ENCODE peak calls at places on chromosomes 3 and 15, in eight cellular contexts. B, I, K, A, Q, E, C and S are unnamed samples.

GRCh38 chr3:171092467-171092911 is 66.0 kb upstream of the SLC2A2 start:
- DNase-seq in B (peak; percentile 40), I (no peak), K (peak; percentile 72), A (peak; percentile 71), Q (no peak), E (no peak), C (peak; percentile 56), S (no peak)

GRCh38 chr15:40443846-40444245 is 3.1 kb downstream of the BAHD1 start:
- DNase-seq in B (peak; percentile 12), I (no peak), K (no peak), A (no peak), Q (no peak), E (no peak), C (no peak), S (no peak)

GRCh38 chr15:100668321-100668690 is 65.9 kb downstream of the ASB7 start:
- DNase-seq in B (no peak), I (no peak), K (no peak), A (no peak), Q (no peak), E (no peak), C (peak; percentile 8), S (no peak)

GRCh38 chr15:91384189-91384720 is 284.2 kb downstream of the SV2B start:
- DNase-seq in B (no peak), I (no peak), K (no peak), A (no peak), Q (no peak), E (no peak), C (no peak), S (no peak)

GRCh38 chr3:24522155-24522579 is 27.5 kb upstream of the THRB start:
- DNase-seq in B (no peak), I (no peak), K (no peak), A (no peak), Q (no peak), E (no peak), C (no peak), S (peak; percentile 34)

GRCh38 chr15:74291101-74292071 is 55.3 kb downstream of the CCDC33 start:
- DNase-seq in B (peak; percentile 60), I (peak; percentile 85), K (peak; percentile 87), A (peak; percentile 89), Q (peak; percentile 70), E (peak; percentile 23), C (peak; percentile 68), S (peak; percentile 90)

GRCh38 chr15:51202783-51203182 is 108.1 kb upstream of the TNFAIP8L3 start:
- DNase-seq in B (peak; percentile 47), I (no peak), K (peak; percentile 51), A (no peak), Q (no peak), E (no peak), C (no peak), S (no peak)

GRCh38 chr3:21154911-21155310 is 596.1 kb downstream of the ZNF385D start:
- DNase-seq in B (no peak), I (no peak), K (no peak), A (no peak), Q (no peak), E (no peak), C (no peak), S (no peak)

GRCh38 chr3:132787616-132788015 is 65.4 kb upstream of the NPHP3 start:
- DNase-seq in B (peak; percentile 58), I (no peak), K (peak; percentile 14), A (peak; percentile 53), Q (no peak), E (no peak), C (no peak), S (no peak)

GRCh38 chr15:60118146-60118545 is 114.0 kb downstream of the FOXB1 start:
- DNase-seq in B (no peak), I (no peak), K (no peak), A (no peak), Q (no peak), E (no peak), C (no peak), S (no peak)

GRCh38 chr3:7401418-7401817 is 540.5 kb downstream of the GRM7 start:
- DNase-seq in B (no peak), I (no peak), K (no peak), A (no peak), Q (no peak), E (no peak), C (no peak), S (no peak)

GRCh38 chr3:179309225-179310109 is 13.4 kb upstream of the ZNF639 start:
- DNase-seq in B (no peak), I (no peak), K (no peak), A (no peak), Q (no peak), E (no peak), C (no peak), S (no peak)

GRCh38 chr3:72549819-72550581 is 298.2 kb downstream of the SHQ1 start:
- DNase-seq in B (no peak), I (no peak), K (no peak), A (no peak), Q (no peak), E (no peak), C (no peak), S (no peak)

GRCh38 chr3:4993276-4994143 is 14.3 kb downstream of the BHLHE40 start:
- DNase-seq in B (peak; percentile 23), I (no peak), K (peak; percentile 36), A (no peak), Q (no peak), E (no peak), C (no peak), S (no peak)

GRCh38 chr15:74642724-74643367 is 27.2 kb downstream of the CLK3 start:
- DNase-seq in B (peak; percentile 42), I (no peak), K (no peak), A (peak; percentile 31), Q (no peak), E (no peak), C (peak; percentile 43), S (no peak)

GRCh38 chr3:102165367-102165766 is 269.4 kb upstream of the ZPLD1 start:
- DNase-seq in B (peak; percentile 75), I (no peak), K (peak; percentile 70), A (peak; percentile 54), Q (no peak), E (no peak), C (peak; percentile 63), S (no peak)

GRCh38 chr3:62647711-62648110 is 227.5 kb downstream of the CADPS start:
- DNase-seq in B (no peak), I (no peak), K (no peak), A (no peak), Q (no peak), E (no peak), C (no peak), S (no peak)
- TF ChIP-seq CTCF in B (no peak), I (no peak), K (no peak), A (no peak), Q (no peak), E (no peak), C (no peak), S (no peak)

DNA sequence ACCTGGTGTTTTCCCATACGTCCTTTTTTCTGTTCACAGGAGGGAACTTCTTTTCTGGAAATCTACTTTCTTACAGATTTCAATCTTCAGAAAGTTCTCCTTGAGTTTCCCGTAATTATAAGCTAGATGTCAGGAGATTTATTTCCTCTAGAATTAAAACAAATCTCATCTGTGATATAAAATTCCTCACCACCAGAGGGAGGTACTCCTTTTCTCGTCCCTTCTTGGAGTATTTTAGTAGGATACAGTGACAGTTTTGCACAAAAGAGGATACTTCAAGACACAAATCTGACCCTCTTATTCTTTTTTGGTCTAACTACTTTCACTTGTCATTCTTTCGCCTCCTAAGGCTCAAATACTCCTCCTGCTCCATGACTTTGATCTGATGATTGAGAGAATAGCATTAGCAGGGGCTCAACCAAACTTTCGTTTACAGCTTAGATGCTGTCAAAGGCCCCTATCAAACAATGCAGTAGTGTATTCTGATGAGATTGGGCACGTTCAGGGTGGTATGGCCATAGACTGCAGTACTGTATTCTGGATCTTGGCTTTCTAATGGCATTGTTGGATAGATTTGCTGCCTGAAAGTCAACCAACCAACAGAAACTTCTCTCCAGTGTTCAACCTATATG is 38.0 kb downstream of the TMEM41A start:
- DNase-seq in B (peak; percentile 47), I (peak; percentile 14), K (peak; percentile 40), A (peak; percentile 56), Q (no peak), E (no peak), C (peak; percentile 34), S (no peak)
- TF ChIP-seq CTCF in B (peak; percentile 43), I (no peak), K (peak; percentile 38), A (peak; percentile 43), Q (no peak), E (no peak), C (peak; percentile 45), S (peak; percentile 34)

GRCh38 chr15:65963358-65963757 is 94.1 kb downstream of the RAB11A start:
- DNase-seq in B (no peak), I (no peak), K (no peak), A (no peak), Q (no peak), E (no peak), C (no peak), S (no peak)

GRCh38 chr15:65960586-65960985 is 91.3 kb downstream of the RAB11A start:
- DNase-seq in B (no peak), I (no peak), K (no peak), A (no peak), Q (no peak), E (no peak), C (no peak), S (no peak)

GRCh38 chr15:65963911-65964482 is 94.7 kb downstream of the RAB11A start:
- DNase-seq in B (no peak), I (no peak), K (no peak), A (no peak), Q (no peak), E (no peak), C (no peak), S (no peak)

GRCh38 chr15:65964792-65965433 is 95.6 kb downstream of the RAB11A start:
- DNase-seq in B (no peak), I (no peak), K (no peak), A (no peak), Q (no peak), E (no peak), C (no peak), S (no peak)

DNA sequence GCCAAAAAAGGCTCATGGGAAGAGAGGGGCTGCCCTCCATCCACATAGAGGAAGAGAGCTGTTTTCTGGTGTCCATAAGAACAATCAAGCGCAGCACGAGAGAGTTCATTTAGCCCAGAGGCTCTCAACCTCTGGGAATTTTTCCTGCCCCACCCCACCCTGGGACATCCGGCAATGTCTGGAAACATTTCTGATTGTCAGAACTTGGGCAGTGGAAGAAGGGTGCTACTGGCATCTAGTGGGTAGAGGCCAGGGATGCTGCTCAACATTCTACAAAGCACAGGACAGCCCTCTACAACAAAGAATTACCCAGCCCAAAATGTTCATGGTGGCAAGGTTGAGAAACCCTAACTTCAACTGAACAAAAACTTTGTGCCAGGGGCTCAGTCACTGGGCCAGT is 92.9 kb downstream of the RAB11A start:
- DNase-seq in B (no peak), I (no peak), K (no peak), A (peak; percentile 6), Q (no peak), E (no peak), C (no peak), S (no peak)
- TF ChIP-seq CTCF in B (no peak), I (no peak), K (no peak), A (no peak), Q (no peak), E (no peak), C (no peak), S (no peak)

DNA sequence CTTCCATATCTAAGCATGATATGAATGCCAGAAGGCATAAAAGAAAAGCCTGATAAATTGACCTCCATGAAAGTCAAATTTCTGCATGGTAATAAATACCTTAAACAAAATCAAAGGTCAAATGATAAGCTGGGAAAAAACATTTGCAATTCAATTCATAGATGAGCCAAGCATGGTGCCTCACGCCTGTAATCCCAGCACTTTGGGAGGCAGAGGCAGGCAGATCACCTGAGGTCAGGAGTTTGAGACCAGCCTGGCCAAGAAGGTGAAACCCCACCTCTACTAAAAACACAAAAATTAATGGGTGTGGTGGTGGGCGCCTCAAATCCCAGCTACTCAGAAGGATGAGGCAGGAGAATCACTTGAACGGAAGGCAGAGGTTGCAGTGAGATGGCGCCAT is 27.8 kb upstream of the RAF1 start:
- DNase-seq in B (no peak), I (no peak), K (no peak), A (no peak), Q (no peak), E (no peak), C (no peak), S (no peak)
- TF ChIP-seq CTCF in B (no peak), I (no peak), K (no peak), A (no peak), Q (no peak), E (no peak), C (no peak), S (no peak)